ENCODE peak calls at places on chromosomes 5 and 9, in five cellular contexts. F, G, U, V and O are unnamed samples.

GRCh38 chr9:133633681-133633990 is 2.5 kb upstream of the DBH start:
- DNase-seq in F (no peak), G (no peak), U (no peak), V (no peak), O (no peak)

GRCh38 chr5:55865831-55866230 is 14.7 kb downstream of the IL31RA start:
- DNase-seq in F (no peak), G (no peak), U (no peak), V (no peak), O (no peak)

GRCh38 chr5:57960569-57960968 is 478.0 kb upstream of the ACTBL2 start:
- DNase-seq in F (no peak), G (no peak), U (no peak), V (no peak), O (no peak)

GRCh38 chr9:33196736-33197135 is 29.6 kb upstream of the B4GALT1 start:
- DNase-seq in F (no peak), G (no peak), U (no peak), V (no peak), O (no peak)

GRCh38 chr9:17862081-17862480 is 283.2 kb downstream of the SH3GL2 start:
- DNase-seq in F (no peak), G (no peak), U (no peak), V (no peak), O (no peak)

GRCh38 chr9:127741831-127742434 is 6.8 kb upstream of the TOR2A start:
- DNase-seq in F (peak; percentile 80), G (no peak), U (no peak), V (no peak), O (no peak)

GRCh38 chr9:79976501-79977444 is 405.0 kb downstream of the TLE4 start:
- DNase-seq in F (no peak), G (no peak), U (no peak), V (no peak), O (no peak)

GRCh38 chr9:135885100-135885853 is 22.1 kb downstream of the CAMSAP1 start:
- DNase-seq in F (no peak), G (no peak), U (no peak), V (no peak), O (no peak)

GRCh38 chr9:136105398-136106135 is 10.5 kb upstream of the NACC2 start:
- DNase-seq in F (no peak), G (no peak), U (no peak), V (no peak), O (no peak)

GRCh38 chr5:79759436-79759835 is 69.8 kb downstream of the CMYA5 start:
- DNase-seq in F (no peak), G (no peak), U (no peak), V (no peak), O (no peak)

GRCh38 chr9:90344013-90344412 is 298.6 kb downstream of the DIRAS2 start:
- DNase-seq in F (no peak), G (no peak), U (no peak), V (no peak), O (no peak)

GRCh38 chr5:151155777-151156731 is 1.5 kb downstream of the ANXA6 start:
- DNase-seq in F (no peak), G (no peak), U (no peak), V (no peak), O (peak; percentile 55)

GRCh38 chr5:126674145-126674544 is 73.4 kb downstream of the PHAX start:
- DNase-seq in F (no peak), G (no peak), U (no peak), V (no peak), O (no peak)

GRCh38 chr5:64096771-64097170 is 68.9 kb upstream of the RNF180 start:
- DNase-seq in F (no peak), G (no peak), U (no peak), V (no peak), O (no peak)

GRCh38 chr5:114305402-114306207 is 56.3 kb upstream of the KCNN2 start:
- DNase-seq in F (no peak), G (no peak), U (no peak), V (no peak), O (no peak)

GRCh38 chr9:130444565-130445221 is at the start of gene ASS1:
- DNase-seq in F (peak; percentile 83), G (no peak), U (peak; percentile 29), V (peak; percentile 90), O (peak; percentile 8)

GRCh38 chr5:135373747-135374515 is 25.1 kb downstream of the MACROH2A1 start:
- DNase-seq in F (no peak), G (no peak), U (no peak), V (no peak), O (no peak)
- H3K4me1 ChIP-seq in F (no peaks in the 10 kb centered on the region), G (peaks cover 19% of the 10 kb centered on the region), U (peaks cover 5% of the 10 kb centered on the region), V (peaks cover 3% of the 10 kb centered on the region), O (peaks cover 10% of the 10 kb centered on the region)

DNA sequence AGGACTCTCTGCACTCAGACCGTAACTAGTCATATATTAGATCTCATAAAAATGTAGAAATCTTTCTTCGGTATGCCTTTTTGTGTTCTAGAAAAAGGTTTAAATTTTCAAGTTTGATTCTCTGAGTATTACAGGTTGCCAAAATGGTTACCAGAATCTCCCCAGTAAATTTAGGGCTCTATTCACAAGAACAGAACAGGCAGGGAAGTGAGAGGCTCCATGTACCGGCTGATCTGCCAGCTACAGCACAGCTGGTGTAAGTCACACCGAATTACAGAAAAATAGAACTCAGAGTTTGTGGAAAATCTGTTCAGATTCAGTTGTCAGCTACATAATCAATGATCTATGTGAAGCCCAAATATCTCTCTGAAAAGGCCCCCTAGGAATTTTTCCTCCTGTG is 10.4 kb downstream of the FAM81B start:
- DNase-seq in F (no peak), G (no peak), U (no peak), V (no peak), O (no peak)
- H3K27ac ChIP-seq in F (no peak overlapping the region), G (no peak overlapping the region), U (no peak overlapping the region), V (no peak overlapping the region), O (no peak overlapping the region)

GRCh38 chr5:139667730-139668063 is 19.5 kb downstream of the CXXC5 start:
- DNase-seq in F (no peak), G (no peak), U (no peak), V (no peak), O (no peak)

GRCh38 chr5:139669681-139670368 is 21.7 kb downstream of the CXXC5 start:
- DNase-seq in F (no peak), G (no peak), U (peak; percentile 42), V (no peak), O (peak; percentile 21)

GRCh38 chr5:139668924-139669680 is 21.0 kb downstream of the CXXC5 start:
- DNase-seq in F (no peak), G (no peak), U (no peak), V (no peak), O (no peak)

GRCh38 chr5:139667001-139667729 is 19.0 kb downstream of the CXXC5 start:
- DNase-seq in F (no peak), G (no peak), U (no peak), V (no peak), O (peak; percentile 76)

GRCh38 chr5:139668064-139668880 is 20.1 kb downstream of the CXXC5 start:
- DNase-seq in F (no peak), G (no peak), U (peak; percentile 37), V (no peak), O (peak; percentile 57)
- H3K4me1 ChIP-seq in F (peaks cover 40% of the 10 kb centered on the region), G (peaks cover 95% of the 10 kb centered on the region), U (peaks cover 53% of the 10 kb centered on the region), V (peaks cover 6% of the 10 kb centered on the region), O (peaks cover 43% of the 10 kb centered on the region)

DNA sequence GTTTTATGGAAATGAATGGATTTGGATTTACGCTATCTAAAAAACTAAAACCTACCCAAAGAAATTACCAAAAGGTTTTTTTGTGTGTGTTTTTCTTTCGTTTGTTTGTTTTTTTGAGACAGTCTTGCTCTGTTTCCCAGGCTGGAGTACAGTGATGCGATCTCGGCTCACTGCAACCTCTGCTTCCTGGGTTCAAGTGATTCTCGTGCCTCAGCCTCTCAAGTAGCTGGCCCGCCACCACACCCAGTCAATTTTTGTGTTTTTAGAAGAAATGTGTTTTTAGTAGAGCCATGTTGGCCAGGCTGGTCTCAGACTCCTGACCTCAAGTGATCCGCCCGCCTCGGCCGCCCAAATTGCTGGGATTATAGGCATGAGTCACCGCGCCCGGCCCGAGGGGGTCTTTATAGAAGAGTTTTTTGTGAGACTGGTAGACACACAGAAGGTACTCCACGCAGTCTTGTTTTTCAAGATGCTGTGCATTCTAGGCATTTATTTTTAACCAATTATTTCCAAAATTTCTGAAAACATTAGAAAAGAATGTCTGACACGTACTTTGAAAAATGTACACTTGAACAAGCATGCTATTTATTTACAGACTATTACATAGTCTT is 75.7 kb downstream of the NR6A1 start:
- DNase-seq in F (no peak), G (no peak), U (no peak), V (no peak), O (no peak)
- H3K27ac ChIP-seq in F (no peak overlapping the region), G (no peak overlapping the region), U (no peak overlapping the region), V (no peak overlapping the region), O (no peak overlapping the region)

GRCh38 chr9:109251776-109252106 is 69.1 kb downstream of the EPB41L4B start:
- DNase-seq in F (no peak), G (no peak), U (no peak), V (no peak), O (no peak)
- H3K4me1 ChIP-seq in F (no peaks in the 10 kb centered on the region), G (no peaks in the 10 kb centered on the region), U (no peaks in the 10 kb centered on the region), V (peaks cover 3% of the 10 kb centered on the region), O (no peaks in the 10 kb centered on the region)

DNA sequence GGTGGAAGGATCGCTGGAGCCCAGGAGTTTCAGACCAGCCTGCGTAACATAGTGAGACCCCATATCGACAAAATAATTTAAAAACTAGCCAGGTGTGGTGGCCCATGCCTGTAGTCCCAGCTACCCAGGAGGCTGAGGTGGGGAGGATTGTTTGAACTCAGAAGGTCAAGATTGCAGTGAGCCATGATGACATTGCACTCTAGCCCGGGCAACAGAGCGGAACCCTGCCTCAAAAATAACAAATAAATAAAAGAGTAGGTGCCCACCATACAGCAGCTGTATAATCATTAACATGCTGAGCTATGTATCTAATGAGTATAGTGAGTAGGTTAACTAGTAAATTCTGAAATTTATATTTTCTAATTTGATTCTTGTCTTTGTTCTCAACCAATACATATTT is 11.0 kb upstream of the ATP6V0E1 start:
- DNase-seq in F (no peak), G (no peak), U (no peak), V (no peak), O (no peak)
- H3K27ac ChIP-seq in F (no peak overlapping the region), G (no peak overlapping the region), U (no peak overlapping the region), V (no peak overlapping the region), O (no peak overlapping the region)